ENCODE peak calls at places on chromosomes 4 and X, in seven cellular contexts. One of them, this sample, is unnamed.

GRCh38 chr4:60656171-60656570 is 544.0 kb upstream of the ADGRL3 start:
- DNase-seq in anterior cingulate cortex: no peak
- DNase-seq in skeletal muscle cell: no peak
- DNase-seq in stimulated activated CD8-positive, alpha-beta memory T cell treated with anti-CD3 and anti-CD28 coated beads, Interleukin-15, amount 100 ng/mL, for 4 hours: no peak
- DNase-seq in endothelial cell of umbilical vein: no peak
- DNase-seq in fibroblast of the aortic adventitia: peak
- DNase-seq in GM12865: no peak
- DNase-seq in this sample: no peak

GRCh38 chr4:132230025-132230424 is 919.1 kb upstream of the PCDH10 start:
- DNase-seq in anterior cingulate cortex: no peak
- DNase-seq in skeletal muscle cell: no peak
- DNase-seq in stimulated activated CD8-positive, alpha-beta memory T cell treated with anti-CD3 and anti-CD28 coated beads, Interleukin-15, amount 100 ng/mL, for 4 hours: no peak
- DNase-seq in endothelial cell of umbilical vein: no peak
- DNase-seq in fibroblast of the aortic adventitia: no peak
- DNase-seq in GM12865: no peak
- DNase-seq in this sample: no peak

GRCh38 chr4:102827674-102828496 is 534 bp upstream of the UBE2D3 start:
- DNase-seq in anterior cingulate cortex: peak
- DNase-seq in skeletal muscle cell: peak
- DNase-seq in stimulated activated CD8-positive, alpha-beta memory T cell treated with anti-CD3 and anti-CD28 coated beads, Interleukin-15, amount 100 ng/mL, for 4 hours: peak
- DNase-seq in endothelial cell of umbilical vein: peak
- DNase-seq in fibroblast of the aortic adventitia: peak
- DNase-seq in GM12865: peak
- DNase-seq in this sample: peak

GRCh38 chrX:118495958-118496762 is 545 bp downstream of the DOCK11 start:
- DNase-seq in anterior cingulate cortex: no peak
- DNase-seq in skeletal muscle cell: no peak
- DNase-seq in stimulated activated CD8-positive, alpha-beta memory T cell treated with anti-CD3 and anti-CD28 coated beads, Interleukin-15, amount 100 ng/mL, for 4 hours: peak
- DNase-seq in endothelial cell of umbilical vein: peak
- DNase-seq in fibroblast of the aortic adventitia: no peak
- DNase-seq in GM12865: peak
- DNase-seq in this sample: no peak

GRCh38 chrX:49291615-49292337 is 11.7 kb upstream of the GAGE10 start:
- DNase-seq in anterior cingulate cortex: no peak
- DNase-seq in skeletal muscle cell: no peak
- DNase-seq in stimulated activated CD8-positive, alpha-beta memory T cell treated with anti-CD3 and anti-CD28 coated beads, Interleukin-15, amount 100 ng/mL, for 4 hours: no peak
- DNase-seq in endothelial cell of umbilical vein: peak
- DNase-seq in fibroblast of the aortic adventitia: peak
- DNase-seq in GM12865: peak
- DNase-seq in this sample: peak

GRCh38 chrX:2697741-2698294 is 6.7 kb downstream of the CD99 start:
- DNase-seq in anterior cingulate cortex: no peak
- DNase-seq in skeletal muscle cell: no peak
- DNase-seq in stimulated activated CD8-positive, alpha-beta memory T cell treated with anti-CD3 and anti-CD28 coated beads, Interleukin-15, amount 100 ng/mL, for 4 hours: no peak
- DNase-seq in endothelial cell of umbilical vein: peak
- DNase-seq in fibroblast of the aortic adventitia: peak
- DNase-seq in GM12865: no peak
- DNase-seq in this sample: no peak

GRCh38 chr4:77065382-77065781 is 10.4 kb downstream of the CCNI start:
- DNase-seq in anterior cingulate cortex: no peak
- DNase-seq in skeletal muscle cell: no peak
- DNase-seq in stimulated activated CD8-positive, alpha-beta memory T cell treated with anti-CD3 and anti-CD28 coated beads, Interleukin-15, amount 100 ng/mL, for 4 hours: no peak
- DNase-seq in endothelial cell of umbilical vein: no peak
- DNase-seq in fibroblast of the aortic adventitia: no peak
- DNase-seq in GM12865: no peak
- DNase-seq in this sample: no peak

GRCh38 chr4:54433686-54434085 is 204.6 kb downstream of the PDGFRA start:
- DNase-seq in anterior cingulate cortex: no peak
- DNase-seq in skeletal muscle cell: peak
- DNase-seq in stimulated activated CD8-positive, alpha-beta memory T cell treated with anti-CD3 and anti-CD28 coated beads, Interleukin-15, amount 100 ng/mL, for 4 hours: no peak
- DNase-seq in endothelial cell of umbilical vein: peak
- DNase-seq in fibroblast of the aortic adventitia: peak
- DNase-seq in GM12865: peak
- DNase-seq in this sample: no peak

GRCh38 chr4:113563691-113564378 is 197.7 kb downstream of the CAMK2D start:
- DNase-seq in anterior cingulate cortex: no peak
- DNase-seq in skeletal muscle cell: no peak
- DNase-seq in stimulated activated CD8-positive, alpha-beta memory T cell treated with anti-CD3 and anti-CD28 coated beads, Interleukin-15, amount 100 ng/mL, for 4 hours: no peak
- DNase-seq in endothelial cell of umbilical vein: no peak
- DNase-seq in fibroblast of the aortic adventitia: no peak
- DNase-seq in GM12865: no peak
- DNase-seq in this sample: no peak

GRCh38 chrX:48278958-48279357 is 23.8 kb downstream of the SSX1 start:
- DNase-seq in anterior cingulate cortex: no peak
- DNase-seq in skeletal muscle cell: no peak
- DNase-seq in stimulated activated CD8-positive, alpha-beta memory T cell treated with anti-CD3 and anti-CD28 coated beads, Interleukin-15, amount 100 ng/mL, for 4 hours: no peak
- DNase-seq in endothelial cell of umbilical vein: no peak
- DNase-seq in fibroblast of the aortic adventitia: no peak
- DNase-seq in GM12865: peak
- DNase-seq in this sample: no peak

GRCh38 chr4:124321370-124321769 is 391.2 kb downstream of the ANKRD50 start:
- DNase-seq in anterior cingulate cortex: no peak
- DNase-seq in skeletal muscle cell: no peak
- DNase-seq in stimulated activated CD8-positive, alpha-beta memory T cell treated with anti-CD3 and anti-CD28 coated beads, Interleukin-15, amount 100 ng/mL, for 4 hours: no peak
- DNase-seq in endothelial cell of umbilical vein: no peak
- DNase-seq in fibroblast of the aortic adventitia: peak
- DNase-seq in GM12865: no peak
- DNase-seq in this sample: no peak

GRCh38 chrX:152028611-152029010 is 54.1 kb upstream of the GABRE start:
- DNase-seq in anterior cingulate cortex: no peak
- DNase-seq in skeletal muscle cell: no peak
- DNase-seq in stimulated activated CD8-positive, alpha-beta memory T cell treated with anti-CD3 and anti-CD28 coated beads, Interleukin-15, amount 100 ng/mL, for 4 hours: no peak
- DNase-seq in endothelial cell of umbilical vein: no peak
- DNase-seq in fibroblast of the aortic adventitia: no peak
- DNase-seq in GM12865: no peak
- DNase-seq in this sample: no peak

GRCh38 chrX:74419861-74420193 is 1.5 kb upstream of the SLC16A2 start:
- DNase-seq in anterior cingulate cortex: no peak
- DNase-seq in skeletal muscle cell: no peak
- DNase-seq in stimulated activated CD8-positive, alpha-beta memory T cell treated with anti-CD3 and anti-CD28 coated beads, Interleukin-15, amount 100 ng/mL, for 4 hours: no peak
- DNase-seq in endothelial cell of umbilical vein: no peak
- DNase-seq in fibroblast of the aortic adventitia: no peak
- DNase-seq in GM12865: no peak
- DNase-seq in this sample: no peak

GRCh38 chr4:17283832-17284231 is 228.1 kb downstream of the QDPR start:
- DNase-seq in anterior cingulate cortex: no peak
- DNase-seq in skeletal muscle cell: no peak
- DNase-seq in stimulated activated CD8-positive, alpha-beta memory T cell treated with anti-CD3 and anti-CD28 coated beads, Interleukin-15, amount 100 ng/mL, for 4 hours: no peak
- DNase-seq in endothelial cell of umbilical vein: no peak
- DNase-seq in fibroblast of the aortic adventitia: no peak
- DNase-seq in GM12865: no peak
- DNase-seq in this sample: no peak

GRCh38 chrX:16892504-16893362 is 22.6 kb upstream of the RBBP7 start:
- DNase-seq in anterior cingulate cortex: peak
- DNase-seq in skeletal muscle cell: no peak
- DNase-seq in stimulated activated CD8-positive, alpha-beta memory T cell treated with anti-CD3 and anti-CD28 coated beads, Interleukin-15, amount 100 ng/mL, for 4 hours: no peak
- DNase-seq in endothelial cell of umbilical vein: peak
- DNase-seq in fibroblast of the aortic adventitia: peak
- DNase-seq in GM12865: peak
- DNase-seq in this sample: peak

GRCh38 chr4:126856906-126857305 is 775.9 kb upstream of the INTU start:
- DNase-seq in anterior cingulate cortex: no peak
- DNase-seq in skeletal muscle cell: no peak
- DNase-seq in stimulated activated CD8-positive, alpha-beta memory T cell treated with anti-CD3 and anti-CD28 coated beads, Interleukin-15, amount 100 ng/mL, for 4 hours: no peak
- DNase-seq in endothelial cell of umbilical vein: no peak
- DNase-seq in fibroblast of the aortic adventitia: no peak
- DNase-seq in GM12865: no peak
- DNase-seq in this sample: no peak

GRCh38 chrX:155070038-155070437 is 898 bp downstream of the CMC4 start:
- DNase-seq in anterior cingulate cortex: no peak
- DNase-seq in skeletal muscle cell: no peak
- DNase-seq in stimulated activated CD8-positive, alpha-beta memory T cell treated with anti-CD3 and anti-CD28 coated beads, Interleukin-15, amount 100 ng/mL, for 4 hours: no peak
- DNase-seq in endothelial cell of umbilical vein: no peak
- DNase-seq in fibroblast of the aortic adventitia: no peak
- DNase-seq in GM12865: no peak
- DNase-seq in this sample: no peak

GRCh38 chr4:74450298-74450683 is 5.4 kb downstream of the AREG start:
- DNase-seq in anterior cingulate cortex: no peak
- DNase-seq in skeletal muscle cell: no peak
- DNase-seq in stimulated activated CD8-positive, alpha-beta memory T cell treated with anti-CD3 and anti-CD28 coated beads, Interleukin-15, amount 100 ng/mL, for 4 hours: no peak
- DNase-seq in endothelial cell of umbilical vein: no peak
- DNase-seq in fibroblast of the aortic adventitia: no peak
- DNase-seq in GM12865: no peak
- DNase-seq in this sample: no peak

GRCh38 chrX:18557879-18558278 is 114.0 kb downstream of the RS1 start:
- DNase-seq in anterior cingulate cortex: no peak
- DNase-seq in skeletal muscle cell: no peak
- DNase-seq in stimulated activated CD8-positive, alpha-beta memory T cell treated with anti-CD3 and anti-CD28 coated beads, Interleukin-15, amount 100 ng/mL, for 4 hours: no peak
- DNase-seq in endothelial cell of umbilical vein: no peak
- DNase-seq in fibroblast of the aortic adventitia: no peak
- DNase-seq in GM12865: no peak
- DNase-seq in this sample: no peak

GRCh38 chrX:2819345-2820130 is 9.2 kb upstream of the GYG2 start:
- DNase-seq in anterior cingulate cortex: no peak
- DNase-seq in skeletal muscle cell: no peak
- DNase-seq in stimulated activated CD8-positive, alpha-beta memory T cell treated with anti-CD3 and anti-CD28 coated beads, Interleukin-15, amount 100 ng/mL, for 4 hours: no peak
- DNase-seq in endothelial cell of umbilical vein: peak
- DNase-seq in fibroblast of the aortic adventitia: peak
- DNase-seq in GM12865: peak
- DNase-seq in this sample: no peak

GRCh38 chr4:100268807-100269206 is 78.5 kb upstream of the DDIT4L start:
- DNase-seq in anterior cingulate cortex: no peak
- DNase-seq in skeletal muscle cell: no peak
- DNase-seq in stimulated activated CD8-positive, alpha-beta memory T cell treated with anti-CD3 and anti-CD28 coated beads, Interleukin-15, amount 100 ng/mL, for 4 hours: no peak
- DNase-seq in endothelial cell of umbilical vein: no peak
- DNase-seq in fibroblast of the aortic adventitia: no peak
- DNase-seq in GM12865: no peak
- DNase-seq in this sample: no peak

GRCh38 chrX:39144965-39145364 is 343.7 kb downstream of the MID1IP1 start:
- DNase-seq in anterior cingulate cortex: no peak
- DNase-seq in skeletal muscle cell: no peak
- DNase-seq in stimulated activated CD8-positive, alpha-beta memory T cell treated with anti-CD3 and anti-CD28 coated beads, Interleukin-15, amount 100 ng/mL, for 4 hours: no peak
- DNase-seq in endothelial cell of umbilical vein: no peak
- DNase-seq in fibroblast of the aortic adventitia: no peak
- DNase-seq in GM12865: peak
- DNase-seq in this sample: no peak

GRCh38 chr4:96009720-96010119 is 169.8 kb downstream of the PDHA2 start:
- DNase-seq in anterior cingulate cortex: no peak
- DNase-seq in skeletal muscle cell: peak
- DNase-seq in stimulated activated CD8-positive, alpha-beta memory T cell treated with anti-CD3 and anti-CD28 coated beads, Interleukin-15, amount 100 ng/mL, for 4 hours: no peak
- DNase-seq in endothelial cell of umbilical vein: no peak
- DNase-seq in fibroblast of the aortic adventitia: peak
- DNase-seq in GM12865: no peak
- DNase-seq in this sample: no peak

GRCh38 chrX:119816300-119816699 is 24.9 kb upstream of the RPL39 start:
- DNase-seq in anterior cingulate cortex: no peak
- DNase-seq in skeletal muscle cell: no peak
- DNase-seq in stimulated activated CD8-positive, alpha-beta memory T cell treated with anti-CD3 and anti-CD28 coated beads, Interleukin-15, amount 100 ng/mL, for 4 hours: no peak
- DNase-seq in endothelial cell of umbilical vein: no peak
- DNase-seq in fibroblast of the aortic adventitia: no peak
- DNase-seq in GM12865: no peak
- DNase-seq in this sample: no peak

GRCh38 chrX:51437521-51437920 is 58.9 kb downstream of the NUDT11 start:
- DNase-seq in anterior cingulate cortex: no peak
- DNase-seq in skeletal muscle cell: no peak
- DNase-seq in stimulated activated CD8-positive, alpha-beta memory T cell treated with anti-CD3 and anti-CD28 coated beads, Interleukin-15, amount 100 ng/mL, for 4 hours: no peak
- DNase-seq in endothelial cell of umbilical vein: no peak
- DNase-seq in fibroblast of the aortic adventitia: no peak
- DNase-seq in GM12865: no peak
- DNase-seq in this sample: no peak